ENCODE peak calls at places on chromosomes 3 and 15, in nine cellular contexts. One of them, this sample, is unnamed.

GRCh38 chr3:36496734-36497133 is 116.4 kb downstream of the STAC start:
- DNase-seq in neuronal stem cell: no peak
- DNase-seq in body of pancreas: no peak
- DNase-seq in GM13976: no peak
- DNase-seq in germinal center: no peak
- DNase-seq in IMR-90: no peak
- DNase-seq in kidney tubule cell: no peak
- DNase-seq in T47D: no peak
- DNase-seq in HEK293T: no peak
- DNase-seq in this sample: no peak

GRCh38 chr3:179958759-179959158 is 78.0 kb downstream of the PEX5L start:
- DNase-seq in neuronal stem cell: no peak
- DNase-seq in body of pancreas: no peak
- DNase-seq in GM13976: no peak
- DNase-seq in germinal center: no peak
- DNase-seq in IMR-90: no peak
- DNase-seq in kidney tubule cell: no peak
- DNase-seq in T47D: no peak
- DNase-seq in HEK293T: no peak
- DNase-seq in this sample: no peak

GRCh38 chr15:93470042-93470441 is 381.0 kb upstream of the RGMA start:
- DNase-seq in neuronal stem cell: no peak
- DNase-seq in body of pancreas: no peak
- DNase-seq in GM13976: no peak
- DNase-seq in germinal center: no peak
- DNase-seq in IMR-90: no peak
- DNase-seq in kidney tubule cell: no peak
- DNase-seq in T47D: no peak
- DNase-seq in HEK293T: no peak
- DNase-seq in this sample: no peak

GRCh38 chr3:190912736-190913135 is 50.2 kb upstream of the GMNC start:
- DNase-seq in neuronal stem cell: no peak
- DNase-seq in body of pancreas: no peak
- DNase-seq in GM13976: no peak
- DNase-seq in germinal center: no peak
- DNase-seq in IMR-90: no peak
- DNase-seq in kidney tubule cell: peak
- DNase-seq in T47D: no peak
- DNase-seq in HEK293T: no peak
- DNase-seq in this sample: no peak

GRCh38 chr15:58698887-58699641 is 50.4 kb downstream of the ADAM10 start:
- DNase-seq in neuronal stem cell: no peak
- DNase-seq in body of pancreas: no peak
- DNase-seq in GM13976: no peak
- DNase-seq in germinal center: no peak
- DNase-seq in IMR-90: peak
- DNase-seq in kidney tubule cell: no peak
- DNase-seq in T47D: no peak
- DNase-seq in HEK293T: no peak
- DNase-seq in this sample: no peak

GRCh38 chr15:68814596-68814995 is 6.1 kb downstream of the ANP32A start:
- DNase-seq in neuronal stem cell: no peak
- DNase-seq in body of pancreas: no peak
- DNase-seq in GM13976: no peak
- DNase-seq in germinal center: no peak
- DNase-seq in IMR-90: no peak
- DNase-seq in kidney tubule cell: no peak
- DNase-seq in T47D: no peak
- DNase-seq in HEK293T: no peak
- DNase-seq in this sample: no peak

GRCh38 chr15:67199881-67200763 is 54.3 kb downstream of the AAGAB start:
- DNase-seq in neuronal stem cell: no peak
- DNase-seq in body of pancreas: no peak
- DNase-seq in GM13976: no peak
- DNase-seq in germinal center: no peak
- DNase-seq in IMR-90: peak
- DNase-seq in kidney tubule cell: no peak
- DNase-seq in T47D: no peak
- DNase-seq in HEK293T: no peak
- DNase-seq in this sample: no peak

GRCh38 chr15:34986326-34987181 is 1.5 kb downstream of the ZNF770 start:
- DNase-seq in neuronal stem cell: no peak
- DNase-seq in body of pancreas: no peak
- DNase-seq in GM13976: no peak
- DNase-seq in germinal center: no peak
- DNase-seq in IMR-90: no peak
- DNase-seq in kidney tubule cell: peak
- DNase-seq in T47D: no peak
- DNase-seq in HEK293T: no peak
- DNase-seq in this sample: peak

GRCh38 chr3:128496602-128497304 is 3.8 kb upstream of the GATA2 start:
- DNase-seq in neuronal stem cell: no peak
- DNase-seq in body of pancreas: peak
- DNase-seq in GM13976: no peak
- DNase-seq in germinal center: no peak
- DNase-seq in IMR-90: no peak
- DNase-seq in kidney tubule cell: peak
- DNase-seq in T47D: no peak
- DNase-seq in HEK293T: no peak
- DNase-seq in this sample: no peak

GRCh38 chr15:31255732-31256384 is 70.8 kb upstream of the KLF13 start:
- DNase-seq in neuronal stem cell: no peak
- DNase-seq in body of pancreas: no peak
- DNase-seq in GM13976: peak
- DNase-seq in germinal center: peak
- DNase-seq in IMR-90: no peak
- DNase-seq in kidney tubule cell: no peak
- DNase-seq in T47D: no peak
- DNase-seq in HEK293T: no peak
- DNase-seq in this sample: peak

GRCh38 chr15:73227433-73228056 is 141.2 kb downstream of the HCN4 start:
- DNase-seq in neuronal stem cell: no peak
- DNase-seq in body of pancreas: no peak
- DNase-seq in GM13976: no peak
- DNase-seq in germinal center: no peak
- DNase-seq in IMR-90: no peak
- DNase-seq in kidney tubule cell: no peak
- DNase-seq in T47D: no peak
- DNase-seq in HEK293T: no peak
- DNase-seq in this sample: no peak

GRCh38 chr15:71329509-71330260 is 214.4 kb downstream of the THSD4 start:
- DNase-seq in neuronal stem cell: no peak
- DNase-seq in body of pancreas: no peak
- DNase-seq in GM13976: no peak
- DNase-seq in germinal center: no peak
- DNase-seq in IMR-90: peak
- DNase-seq in kidney tubule cell: peak
- DNase-seq in T47D: no peak
- DNase-seq in HEK293T: no peak
- DNase-seq in this sample: peak

GRCh38 chr3:46114324-46114988 is 87.2 kb upstream of the XCR1 start:
- DNase-seq in neuronal stem cell: no peak
- DNase-seq in body of pancreas: no peak
- DNase-seq in GM13976: no peak
- DNase-seq in germinal center: no peak
- DNase-seq in IMR-90: peak
- DNase-seq in kidney tubule cell: peak
- DNase-seq in T47D: no peak
- DNase-seq in HEK293T: no peak
- DNase-seq in this sample: no peak

GRCh38 chr3:16191591-16191990 is 17.1 kb downstream of the GALNT15 start:
- DNase-seq in neuronal stem cell: no peak
- DNase-seq in body of pancreas: no peak
- DNase-seq in GM13976: no peak
- DNase-seq in germinal center: no peak
- DNase-seq in IMR-90: no peak
- DNase-seq in kidney tubule cell: no peak
- DNase-seq in T47D: no peak
- DNase-seq in HEK293T: no peak
- DNase-seq in this sample: no peak

GRCh38 chr3:140859592-140860336 is 81.9 kb upstream of the SLC25A36 start:
- DNase-seq in neuronal stem cell: no peak
- DNase-seq in body of pancreas: no peak
- DNase-seq in GM13976: no peak
- DNase-seq in germinal center: no peak
- DNase-seq in IMR-90: no peak
- DNase-seq in kidney tubule cell: peak
- DNase-seq in T47D: no peak
- DNase-seq in HEK293T: no peak
- DNase-seq in this sample: peak

GRCh38 chr3:101850327-101851048 is 1.2 kb downstream of the NFKBIZ start:
- DNase-seq in neuronal stem cell: no peak
- DNase-seq in body of pancreas: no peak
- DNase-seq in GM13976: peak
- DNase-seq in germinal center: peak
- DNase-seq in IMR-90: peak
- DNase-seq in kidney tubule cell: peak
- DNase-seq in T47D: no peak
- DNase-seq in HEK293T: no peak
- DNase-seq in this sample: peak

GRCh38 chr3:41259449-41260062 is 60.3 kb downstream of the CTNNB1 start:
- DNase-seq in neuronal stem cell: no peak
- DNase-seq in body of pancreas: no peak
- DNase-seq in GM13976: no peak
- DNase-seq in germinal center: no peak
- DNase-seq in IMR-90: peak
- DNase-seq in kidney tubule cell: no peak
- DNase-seq in T47D: no peak
- DNase-seq in HEK293T: no peak
- DNase-seq in this sample: no peak

GRCh38 chr15:82810061-82810862 is 834 bp downstream of the WHAMM start:
- DNase-seq in neuronal stem cell: peak
- DNase-seq in body of pancreas: peak
- DNase-seq in GM13976: no peak
- DNase-seq in germinal center: no peak
- DNase-seq in IMR-90: peak
- DNase-seq in kidney tubule cell: peak
- DNase-seq in T47D: peak
- DNase-seq in HEK293T: peak
- DNase-seq in this sample: peak

GRCh38 chr3:94063497-94064119 is 747 bp downstream of the NSUN3 start:
- DNase-seq in neuronal stem cell: no peak
- DNase-seq in body of pancreas: no peak
- DNase-seq in GM13976: no peak
- DNase-seq in germinal center: no peak
- DNase-seq in IMR-90: peak
- DNase-seq in kidney tubule cell: no peak
- DNase-seq in T47D: no peak
- DNase-seq in HEK293T: no peak
- DNase-seq in this sample: peak

GRCh38 chr3:13189639-13190375 is 116.6 kb upstream of the IQSEC1 start:
- DNase-seq in neuronal stem cell: no peak
- DNase-seq in body of pancreas: no peak
- DNase-seq in GM13976: no peak
- DNase-seq in germinal center: no peak
- DNase-seq in IMR-90: peak
- DNase-seq in kidney tubule cell: peak
- DNase-seq in T47D: no peak
- DNase-seq in HEK293T: no peak
- DNase-seq in this sample: peak

GRCh38 chr15:62165029-62165792 is at the start of gene C2CD4B:
- DNase-seq in neuronal stem cell: peak
- DNase-seq in body of pancreas: peak
- DNase-seq in GM13976: peak
- DNase-seq in germinal center: peak
- DNase-seq in IMR-90: no peak
- DNase-seq in kidney tubule cell: peak
- DNase-seq in T47D: no peak
- DNase-seq in HEK293T: no peak
- DNase-seq in this sample: peak

GRCh38 chr15:69484837-69485236 is 32.2 kb downstream of the RPLP1 start:
- DNase-seq in neuronal stem cell: no peak
- DNase-seq in body of pancreas: no peak
- DNase-seq in GM13976: no peak
- DNase-seq in germinal center: no peak
- DNase-seq in IMR-90: no peak
- DNase-seq in kidney tubule cell: no peak
- DNase-seq in T47D: no peak
- DNase-seq in HEK293T: no peak
- DNase-seq in this sample: no peak

GRCh38 chr15:93058128-93058527 is 30.9 kb downstream of the RGMA start:
- DNase-seq in neuronal stem cell: no peak
- DNase-seq in body of pancreas: no peak
- DNase-seq in GM13976: no peak
- DNase-seq in germinal center: no peak
- DNase-seq in IMR-90: no peak
- DNase-seq in kidney tubule cell: no peak
- DNase-seq in T47D: no peak
- DNase-seq in HEK293T: no peak
- DNase-seq in this sample: no peak

GRCh38 chr3:150168694-150169093 is 198.0 kb upstream of the PFN2 start:
- DNase-seq in neuronal stem cell: no peak
- DNase-seq in body of pancreas: peak
- DNase-seq in GM13976: no peak
- DNase-seq in germinal center: no peak
- DNase-seq in IMR-90: peak
- DNase-seq in kidney tubule cell: no peak
- DNase-seq in T47D: no peak
- DNase-seq in HEK293T: no peak
- DNase-seq in this sample: no peak

GRCh38 chr3:102441832-102442231 is 7.0 kb downstream of the ZPLD1 start:
- DNase-seq in neuronal stem cell: no peak
- DNase-seq in body of pancreas: no peak
- DNase-seq in GM13976: no peak
- DNase-seq in germinal center: no peak
- DNase-seq in IMR-90: peak
- DNase-seq in kidney tubule cell: no peak
- DNase-seq in T47D: no peak
- DNase-seq in HEK293T: no peak
- DNase-seq in this sample: no peak

GRCh38 chr3:185423178-185423577 is 60.2 kb downstream of the MAP3K13 start:
- DNase-seq in neuronal stem cell: no peak
- DNase-seq in body of pancreas: peak
- DNase-seq in GM13976: peak
- DNase-seq in germinal center: no peak
- DNase-seq in IMR-90: peak
- DNase-seq in kidney tubule cell: peak
- DNase-seq in T47D: no peak
- DNase-seq in HEK293T: no peak
- DNase-seq in this sample: peak

GRCh38 chr3:161510510-161511260 is 14.1 kb downstream of the OTOL1 start:
- DNase-seq in neuronal stem cell: no peak
- DNase-seq in body of pancreas: no peak
- DNase-seq in GM13976: no peak
- DNase-seq in germinal center: no peak
- DNase-seq in IMR-90: no peak
- DNase-seq in kidney tubule cell: no peak
- DNase-seq in T47D: no peak
- DNase-seq in HEK293T: no peak
- DNase-seq in this sample: no peak

GRCh38 chr15:64096486-64097431 is 977 bp downstream of the SNX1 start:
- DNase-seq in neuronal stem cell: no peak
- DNase-seq in body of pancreas: no peak
- DNase-seq in GM13976: no peak
- DNase-seq in germinal center: no peak
- DNase-seq in IMR-90: peak
- DNase-seq in kidney tubule cell: peak
- DNase-seq in T47D: no peak
- DNase-seq in HEK293T: no peak
- DNase-seq in this sample: peak

GRCh38 chr3:11803977-11804903 is 42.4 kb downstream of the TAMM41 start:
- DNase-seq in neuronal stem cell: peak
- DNase-seq in body of pancreas: peak
- DNase-seq in GM13976: peak
- DNase-seq in germinal center: peak
- DNase-seq in IMR-90: peak
- DNase-seq in kidney tubule cell: peak
- DNase-seq in T47D: peak
- DNase-seq in HEK293T: peak
- DNase-seq in this sample: peak

GRCh38 chr3:37620071-37620635 is 241.5 kb upstream of the CTDSPL start:
- DNase-seq in neuronal stem cell: no peak
- DNase-seq in body of pancreas: no peak
- DNase-seq in GM13976: no peak
- DNase-seq in germinal center: no peak
- DNase-seq in IMR-90: no peak
- DNase-seq in kidney tubule cell: no peak
- DNase-seq in T47D: peak
- DNase-seq in HEK293T: no peak
- DNase-seq in this sample: no peak

GRCh38 chr3:113096158-113096893 is 105.5 kb downstream of the GTPBP8 start:
- DNase-seq in neuronal stem cell: no peak
- DNase-seq in body of pancreas: no peak
- DNase-seq in GM13976: no peak
- DNase-seq in germinal center: no peak
- DNase-seq in IMR-90: peak
- DNase-seq in kidney tubule cell: no peak
- DNase-seq in T47D: no peak
- DNase-seq in HEK293T: no peak
- DNase-seq in this sample: no peak

This sample was measured in GM12865.